ENCODE peak calls at places on chromosome 11, in four cellular contexts. T, C, R and A are unnamed samples.
A peak's percentile ranks its signal among the peaks of the same experiment; 100 is the strongest.

GRCh38 chr11:103051986-103052385 is 40.0 kb downstream of the DCUN1D5 start:
- DNase-seq in T (no peak), C (peak; percentile 54), R (no peak), A (no peak)

GRCh38 chr11:125886997-125887372 is 483 bp upstream of the HYLS1 start:
- DNase-seq in T (no peak), C (no peak), R (peak; percentile 30), A (peak; percentile 63)

GRCh38 chr11:13818325-13818724 is 144.2 kb upstream of the SPON1 start:
- DNase-seq in T (no peak), C (no peak), R (no peak), A (no peak)

GRCh38 chr11:68275721-68276488 is 4.1 kb upstream of the C11orf24 start:
- DNase-seq in T (no peak), C (no peak), R (no peak), A (no peak)

GRCh38 chr11:15412054-15412453 is 297.3 kb downstream of the INSC start:
- DNase-seq in T (no peak), C (no peak), R (no peak), A (no peak)

GRCh38 chr11:1220941-1221721 is 1.7 kb upstream of the MUC5B start:
- DNase-seq in T (peak; percentile 39), C (no peak), R (no peak), A (no peak)

GRCh38 chr11:823441-824291 is 4.1 kb upstream of the CRACR2B start:
- DNase-seq in T (no peak), C (no peak), R (no peak), A (no peak)

GRCh38 chr11:128179049-128179448 is 408.3 kb downstream of the ETS1 start:
- DNase-seq in T (no peak), C (no peak), R (no peak), A (no peak)

GRCh38 chr11:76690736-76691135 is 20.2 kb upstream of the LRRC32 start:
- DNase-seq in T (no peak), C (peak; percentile 86), R (no peak), A (no peak)

GRCh38 chr11:122709042-122709760 is 53.7 kb downstream of the UBASH3B start:
- DNase-seq in T (no peak), C (peak; percentile 82), R (no peak), A (no peak)

GRCh38 chr11:45092901-45093760 is 53.3 kb upstream of the PRDM11 start:
- DNase-seq in T (no peak), C (peak; percentile 85), R (peak; percentile 15), A (no peak)

GRCh38 chr11:70212227-70212811 is 9.2 kb downstream of the FADD start:
- DNase-seq in T (peak; percentile 58), C (no peak), R (no peak), A (no peak)

GRCh38 chr11:93604276-93604675 is 57.2 kb upstream of the CEP295 start:
- DNase-seq in T (no peak), C (no peak), R (no peak), A (no peak)

DNA sequence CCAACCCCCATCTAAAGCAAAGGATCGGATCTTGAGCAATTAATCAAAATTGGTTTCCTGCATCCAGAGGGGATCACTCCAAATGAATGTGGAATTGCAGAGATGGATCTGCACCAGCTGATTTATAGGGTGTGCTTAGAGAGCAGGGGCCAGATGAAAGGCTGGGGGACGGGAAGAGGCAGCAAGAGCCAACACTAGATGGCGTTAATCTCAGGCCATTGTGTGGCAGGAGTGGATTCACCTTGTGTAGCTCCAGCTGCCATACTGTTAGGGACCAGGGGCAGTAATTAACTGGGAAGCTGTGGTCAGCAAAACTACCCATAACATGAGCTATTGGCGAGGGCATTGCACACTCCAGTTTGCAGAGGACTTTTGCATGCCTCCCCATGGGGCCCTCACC is 35.6 kb downstream of the SERPINH1 start:
- DNase-seq in T (no peak), C (no peak), R (no peak), A (no peak)
- TF ChIP-seq CTCF in T (no peak), C (peak; percentile 35), R (no peak), A (no peak)

GRCh38 chr11:132898676-132899075 is 633.6 kb downstream of the OPCML start:
- DNase-seq in T (no peak), C (peak; percentile 41), R (no peak), A (no peak)
- H3K4me3 ChIP-seq in T (no peak overlapping the region), C (no peak overlapping the region), R (no peak overlapping the region), A (no peak overlapping the region)

GRCh38 chr11:117870176-117870952 is 6.1 kb downstream of the FXYD6 start:
- DNase-seq in T (no peak), C (no peak), R (peak; percentile 58), A (no peak)
- H3K27ac ChIP-seq in T (no peak overlapping the region), C (no peak overlapping the region), R (peak overlapping the region; percentile 76), A (no peak overlapping the region)

GRCh38 chr11:2693851-2694261 is 5.9 kb downstream of the KCNQ1OT1 start:
- DNase-seq in T (peak; percentile 35), C (no peak), R (no peak), A (peak; percentile 27)
- TF ChIP-seq CTCF in T (no peak), C (no peak), R (no peak), A (no peak)